ENCODE peak calls at places on chromosome 16, in six cellular contexts. One of them, this sample, is unnamed.
A peak's percentile ranks its signal among the peaks of the same experiment; 100 is the strongest.

GRCh38 chr16:79648846-79649245 is 48.3 kb upstream of the MAF start:
- DNase-seq in HCT116: no peak
- DNase-seq in hepatocyte: no peak
- DNase-seq in GM23338: no peak
- DNase-seq in neural progenitor cell: no peak
- DNase-seq in PC-3: no peak
- DNase-seq in this sample: no peak

GRCh38 chr16:66159987-66160386 is 206.5 kb upstream of the CDH5 start:
- DNase-seq in HCT116: no peak
- DNase-seq in neural progenitor cell: no peak
- DNase-seq in PC-3: peak; percentile 1
- DNase-seq in GM23338: no peak
- DNase-seq in hepatocyte: no peak
- DNase-seq in this sample: no peak

GRCh38 chr16:78505544-78506371 is 406.3 kb downstream of the WWOX start:
- DNase-seq in neural progenitor cell: no peak
- DNase-seq in HCT116: no peak
- DNase-seq in PC-3: no peak
- DNase-seq in GM23338: peak; percentile 26
- DNase-seq in hepatocyte: peak; percentile 23
- DNase-seq in this sample: no peak

GRCh38 chr16:89435051-89435450 is 55.3 kb downstream of the ANKRD11 start:
- DNase-seq in HCT116: no peak
- DNase-seq in PC-3: no peak
- DNase-seq in neural progenitor cell: no peak
- DNase-seq in hepatocyte: no peak
- DNase-seq in GM23338: no peak
- DNase-seq in this sample: no peak

GRCh38 chr16:15856901-15857778 is at the start of gene MYH11:
- DNase-seq in neural progenitor cell: peak; percentile 71
- DNase-seq in hepatocyte: no peak
- DNase-seq in PC-3: no peak
- DNase-seq in GM23338: peak; percentile 83
- DNase-seq in HCT116: no peak
- DNase-seq in this sample: peak; percentile 61

GRCh38 chr16:55041540-55042234 is 111.0 kb downstream of the IRX5 start:
- DNase-seq in GM23338: no peak
- DNase-seq in hepatocyte: no peak
- DNase-seq in PC-3: no peak
- DNase-seq in HCT116: no peak
- DNase-seq in neural progenitor cell: no peak
- DNase-seq in this sample: no peak

GRCh38 chr16:70481929-70482536 is 27.6 kb downstream of the FCSK start:
- DNase-seq in hepatocyte: no peak
- DNase-seq in GM23338: no peak
- DNase-seq in HCT116: no peak
- DNase-seq in PC-3: peak; percentile 70
- DNase-seq in neural progenitor cell: no peak
- DNase-seq in this sample: no peak

GRCh38 chr16:23407436-23408125 is 45.4 kb downstream of the COG7 start:
- DNase-seq in PC-3: no peak
- DNase-seq in GM23338: no peak
- DNase-seq in hepatocyte: no peak
- DNase-seq in neural progenitor cell: no peak
- DNase-seq in HCT116: no peak
- DNase-seq in this sample: no peak

GRCh38 chr16:68134644-68135043 is 49.5 kb downstream of the NFATC3 start:
- DNase-seq in HCT116: no peak
- DNase-seq in PC-3: no peak
- DNase-seq in neural progenitor cell: no peak
- DNase-seq in hepatocyte: no peak
- DNase-seq in GM23338: no peak
- DNase-seq in this sample: no peak

GRCh38 chr16:50464325-50465290 is 83.6 kb upstream of the NKD1 start:
- DNase-seq in PC-3: no peak
- DNase-seq in hepatocyte: no peak
- DNase-seq in neural progenitor cell: no peak
- DNase-seq in GM23338: peak; percentile 41
- DNase-seq in HCT116: no peak
- DNase-seq in this sample: no peak

GRCh38 chr16:61900482-61900881 is 135.8 kb downstream of the CDH8 start:
- DNase-seq in neural progenitor cell: no peak
- DNase-seq in GM23338: no peak
- DNase-seq in hepatocyte: no peak
- DNase-seq in HCT116: no peak
- DNase-seq in PC-3: peak; percentile 59
- DNase-seq in this sample: no peak

GRCh38 chr16:85328665-85329058 is 216.4 kb upstream of the CIBAR2 start:
- DNase-seq in HCT116: no peak
- DNase-seq in hepatocyte: no peak
- DNase-seq in PC-3: no peak
- DNase-seq in GM23338: peak; percentile 86
- DNase-seq in neural progenitor cell: peak; percentile 95
- DNase-seq in this sample: no peak

GRCh38 chr16:10592611-10593010 is 12.2 kb upstream of the EMP2 start:
- DNase-seq in neural progenitor cell: no peak
- DNase-seq in HCT116: no peak
- DNase-seq in hepatocyte: no peak
- DNase-seq in GM23338: no peak
- DNase-seq in PC-3: no peak
- DNase-seq in this sample: no peak

GRCh38 chr16:69199382-69199781 is 12.4 kb downstream of the SNTB2 start:
- DNase-seq in neural progenitor cell: no peak
- DNase-seq in PC-3: peak; percentile 64
- DNase-seq in HCT116: no peak
- DNase-seq in hepatocyte: peak; percentile 28
- DNase-seq in GM23338: no peak
- DNase-seq in this sample: no peak

GRCh38 chr16:75624921-75625334 is 1.8 kb upstream of the ADAT1 start:
- DNase-seq in hepatocyte: peak; percentile 52
- DNase-seq in HCT116: no peak
- DNase-seq in GM23338: no peak
- DNase-seq in PC-3: no peak
- DNase-seq in neural progenitor cell: no peak
- DNase-seq in this sample: no peak

GRCh38 chr16:48054881-48055601 is 100.8 kb downstream of the ABCC12 start:
- DNase-seq in GM23338: peak; percentile 85
- DNase-seq in neural progenitor cell: peak; percentile 75
- DNase-seq in hepatocyte: peak; percentile 72
- DNase-seq in HCT116: peak; percentile 35
- DNase-seq in PC-3: peak; percentile 67
- DNase-seq in this sample: peak; percentile 27

GRCh38 chr16:47309581-47310312 is 151.1 kb downstream of the ITFG1 start:
- DNase-seq in hepatocyte: no peak
- DNase-seq in neural progenitor cell: no peak
- DNase-seq in GM23338: no peak
- DNase-seq in PC-3: no peak
- DNase-seq in HCT116: no peak
- DNase-seq in this sample: no peak

DNA sequence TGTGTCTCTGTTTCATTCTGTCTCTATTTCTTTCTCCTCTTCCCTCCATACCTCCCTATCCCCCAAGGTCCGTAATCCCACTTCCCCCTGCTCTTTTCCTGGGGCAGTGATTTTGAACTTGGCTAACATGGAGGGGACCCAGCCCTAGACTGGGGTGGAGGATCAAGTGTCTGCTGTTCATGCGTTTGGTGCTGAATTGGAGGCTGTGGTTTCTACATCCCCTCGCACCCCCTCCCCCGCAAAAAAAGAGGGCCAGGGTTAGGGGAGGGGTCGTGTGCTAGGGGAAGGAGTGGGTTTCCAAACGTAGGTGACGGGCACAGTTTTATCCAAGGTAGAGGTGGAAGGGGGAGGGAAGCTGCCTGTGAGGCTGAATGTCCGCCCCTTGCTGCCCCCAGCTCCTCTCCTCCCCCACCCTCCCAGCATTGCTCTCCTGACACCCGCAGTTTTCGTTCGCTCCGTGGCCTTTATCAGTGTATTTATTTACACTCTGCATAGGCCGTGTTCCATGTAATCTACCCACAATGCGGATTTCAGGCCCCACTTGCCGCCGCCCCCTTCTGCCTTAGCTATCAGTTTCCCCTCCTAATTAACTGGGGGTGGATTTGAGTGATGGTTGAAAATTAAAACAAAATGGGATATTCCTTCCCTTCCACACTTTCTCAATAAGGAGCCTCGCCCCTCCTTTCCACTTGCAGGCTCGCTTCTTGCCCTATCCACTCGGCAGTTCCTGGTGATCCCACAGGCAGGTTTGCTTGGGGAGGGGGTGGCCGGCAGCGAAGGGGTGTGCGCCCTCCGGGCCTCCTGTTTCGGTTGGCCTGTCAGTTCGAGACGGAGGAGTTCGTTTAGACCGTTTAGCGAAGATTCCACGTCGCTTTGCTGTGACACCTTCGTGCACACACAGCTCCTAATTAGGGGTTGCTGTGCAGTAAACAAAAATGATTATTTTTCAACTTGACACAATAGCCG is 2.0 kb downstream of the GNAO1 start:
- DNase-seq in neural progenitor cell: peak; percentile 51
- DNase-seq in HCT116: no peak
- DNase-seq in hepatocyte: no peak
- DNase-seq in PC-3: no peak
- DNase-seq in GM23338: peak; percentile 65
- DNase-seq in this sample: no peak
- TF ChIP-seq EZH2phosphoT487 in neural progenitor cell: no peak
- TF ChIP-seq EZH2phosphoT487 in HCT116: no peak
- TF ChIP-seq EZH2phosphoT487 in hepatocyte: no peak
- TF ChIP-seq EZH2phosphoT487 in PC-3: no peak
- TF ChIP-seq EZH2phosphoT487 in GM23338: no peak
- TF ChIP-seq EZH2phosphoT487 in this sample: no peak

GRCh38 chr16:30903596-30903995 is 7.2 kb downstream of the CTF1 start:
- DNase-seq in HCT116: no peak
- DNase-seq in hepatocyte: peak; percentile 5
- DNase-seq in neural progenitor cell: no peak
- DNase-seq in PC-3: no peak
- DNase-seq in GM23338: no peak
- DNase-seq in this sample: peak; percentile 38

GRCh38 chr16:30903002-30903401 is 6.6 kb downstream of the CTF1 start:
- DNase-seq in PC-3: no peak
- DNase-seq in GM23338: no peak
- DNase-seq in hepatocyte: peak; percentile 10
- DNase-seq in HCT116: no peak
- DNase-seq in neural progenitor cell: no peak
- DNase-seq in this sample: no peak

GRCh38 chr16:30910427-30911029 is 12.8 kb upstream of the FBXL19 start:
- DNase-seq in GM23338: no peak
- DNase-seq in hepatocyte: no peak
- DNase-seq in neural progenitor cell: peak; percentile 76
- DNase-seq in PC-3: no peak
- DNase-seq in HCT116: no peak
- DNase-seq in this sample: no peak

GRCh38 chr16:30904114-30904780 is 7.8 kb downstream of the CTF1 start:
- DNase-seq in neural progenitor cell: no peak
- DNase-seq in hepatocyte: peak; percentile 4
- DNase-seq in PC-3: no peak
- DNase-seq in GM23338: no peak
- DNase-seq in HCT116: no peak
- DNase-seq in this sample: peak; percentile 63

GRCh38 chr16:30907064-30907463 is 10.7 kb downstream of the CTF1 start:
- DNase-seq in hepatocyte: no peak
- DNase-seq in neural progenitor cell: no peak
- DNase-seq in HCT116: no peak
- DNase-seq in GM23338: no peak
- DNase-seq in PC-3: no peak
- DNase-seq in this sample: no peak
- H3K4me1 ChIP-seq in hepatocyte: peaks cover 5% of the 10 kb centered on the region
- H3K4me1 ChIP-seq in neural progenitor cell: peaks cover 25% of the 10 kb centered on the region
- H3K4me1 ChIP-seq in HCT116: peaks cover 20% of the 10 kb centered on the region
- H3K4me1 ChIP-seq in GM23338: peaks cover 6% of the 10 kb centered on the region
- H3K4me1 ChIP-seq in PC-3: no peaks in the 10 kb centered on the region
- H3K4me1 ChIP-seq in this sample: peaks cover 23% of the 10 kb centered on the region

GRCh38 chr16:58629681-58630640 is at the start of gene CNOT1:
- DNase-seq in HCT116: peak; percentile 98
- DNase-seq in hepatocyte: peak; percentile 99
- DNase-seq in neural progenitor cell: peak; percentile 98
- DNase-seq in GM23338: peak; percentile 98
- DNase-seq in PC-3: peak; percentile 95
- DNase-seq in this sample: peak; percentile 99
- H3K4me2 ChIP-seq in HCT116: peak within 1 kb of the TSS; percentile 86
- H3K4me2 ChIP-seq in hepatocyte: peak within 1 kb of the TSS; percentile 77
- H3K4me2 ChIP-seq in neural progenitor cell: peak within 1 kb of the TSS; percentile 98
- H3K4me2 ChIP-seq in GM23338: peak within 1 kb of the TSS; percentile 97
- H3K4me2 ChIP-seq in PC-3: peak within 1 kb of the TSS; percentile 83
- H3K4me2 ChIP-seq in this sample: peak within 1 kb of the TSS; percentile 76

DNA sequence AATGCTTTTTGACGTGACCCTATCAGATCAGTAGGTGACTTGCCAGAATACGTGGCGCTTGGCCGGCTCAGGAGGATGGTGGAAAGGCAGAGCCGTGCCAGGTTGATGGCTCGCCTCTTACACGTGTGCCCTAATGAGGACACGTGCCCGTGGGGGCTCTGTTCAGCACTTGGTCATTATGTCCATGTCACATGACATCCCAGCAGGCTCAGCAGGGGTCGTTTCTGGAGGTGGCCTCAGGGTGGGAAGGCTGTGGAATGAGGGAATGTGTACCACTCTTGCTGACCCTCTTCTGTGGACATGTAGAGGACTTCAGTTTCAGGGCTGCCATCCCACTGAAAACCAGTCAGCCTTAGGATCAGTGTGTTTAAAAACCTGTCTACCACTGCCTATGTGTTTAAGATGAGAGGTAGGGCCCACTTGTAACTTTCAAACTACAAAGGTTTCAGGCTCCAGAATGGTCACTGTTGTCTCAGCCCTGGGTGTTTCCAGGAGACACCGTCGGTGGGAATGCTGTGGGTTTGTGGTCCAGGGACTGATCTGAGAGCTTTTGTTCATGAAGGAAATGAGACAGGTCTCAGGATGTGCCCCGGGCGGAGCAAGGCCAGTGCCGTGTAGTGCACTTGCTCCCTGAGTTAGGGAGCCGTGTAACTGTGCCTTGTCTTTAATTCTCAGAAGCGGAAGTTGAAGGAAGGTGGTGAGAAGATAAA is 12.1 kb downstream of the UBN1 start:
- DNase-seq in hepatocyte: no peak
- DNase-seq in neural progenitor cell: no peak
- DNase-seq in HCT116: no peak
- DNase-seq in GM23338: no peak
- DNase-seq in PC-3: peak; percentile 64
- DNase-seq in this sample: no peak
- TF ChIP-seq EZH2phosphoT487 in hepatocyte: no peak
- TF ChIP-seq EZH2phosphoT487 in neural progenitor cell: no peak
- TF ChIP-seq EZH2phosphoT487 in HCT116: no peak
- TF ChIP-seq EZH2phosphoT487 in GM23338: no peak
- TF ChIP-seq EZH2phosphoT487 in PC-3: no peak
- TF ChIP-seq EZH2phosphoT487 in this sample: no peak